ENCODE peak calls at places on chromosomes 2 and 18, in five cellular contexts. N is T follicular helper cell; G is iPS-NIHi11; M is astrocyte of the spinal cord; V is activated T-helper 1 cell treated with anti-CD3 and anti-CD28 coated beads, Interleukin-12 subunit alpha, Interleukin-12 subunit beta, Interleukin-2, Interleukin-4 antibody, amounts not matched to agents 30 ng/mL and 10 ng/mL and 1 ng/mL, durations not matched to agents 14 hours and 24 hours and 36 hours. X is an unnamed sample.

GRCh38 chr2:31151501-31151900 is 13.3 kb upstream of the GALNT14 start:
- DNase-seq in N (no peak), G (peak; percentile 20), M (no peak), V (no peak), X (peak; percentile 24)

GRCh38 chr18:39463986-39464385 is 1898.4 kb upstream of the CELF4 start:
- DNase-seq in N (no peak), G (no peak), M (peak; percentile 20), V (no peak), X (no peak)

GRCh38 chr2:176491172-176491904 is 222.1 kb downstream of the MTX2 start:
- DNase-seq in N (no peak), G (peak; percentile 23), M (peak; percentile 99), V (no peak), X (peak; percentile 99)

GRCh38 chr2:102273619-102274211 is 37.6 kb upstream of the IL1RL1 start:
- DNase-seq in N (no peak), G (no peak), M (peak; percentile 16), V (no peak), X (no peak)

GRCh38 chr2:42569883-42570282 is 1.5 kb downstream of the MTA3 start:
- DNase-seq in N (no peak), G (no peak), M (no peak), V (no peak), X (no peak)

GRCh38 chr2:26203091-26203490 is 30.2 kb downstream of the GAREM2 start:
- DNase-seq in N (no peak), G (no peak), M (no peak), V (no peak), X (no peak)

GRCh38 chr2:176891105-176891504 is 321.5 kb upstream of the HNRNPA3 start:
- DNase-seq in N (no peak), G (no peak), M (no peak), V (no peak), X (no peak)

GRCh38 chr18:3790702-3791101 is 340.7 kb downstream of the TGIF1 start:
- DNase-seq in N (no peak), G (no peak), M (peak; percentile 48), V (no peak), X (peak; percentile 73)

GRCh38 chr2:172431428-172431827 is 4.0 kb downstream of the ITGA6 start:
- DNase-seq in N (no peak), G (no peak), M (no peak), V (no peak), X (no peak)

GRCh38 chr18:29164993-29165599 is 988.2 kb upstream of the CDH2 start:
- DNase-seq in N (no peak), G (no peak), M (peak; percentile 89), V (no peak), X (peak; percentile 96)

GRCh38 chr18:26548144-26549102 is at the start of gene KCTD1:
- DNase-seq in N (peak; percentile 32), G (peak; percentile 86), M (peak; percentile 90), V (peak; percentile 67), X (peak; percentile 85)

GRCh38 chr2:153509133-153509532 is 30.6 kb upstream of the RPRM start:
- DNase-seq in N (no peak), G (peak; percentile 28), M (no peak), V (no peak), X (no peak)

GRCh38 chr2:9140570-9141378 is 65.8 kb upstream of the ASAP2 start:
- DNase-seq in N (no peak), G (no peak), M (no peak), V (no peak), X (no peak)

GRCh38 chr2:54581326-54582039 is 125.4 kb downstream of the SPTBN1 start:
- DNase-seq in N (no peak), G (no peak), M (no peak), V (no peak), X (no peak)

GRCh38 chr2:101231937-101232336 is 20.7 kb upstream of the CNOT11 start:
- DNase-seq in N (no peak), G (no peak), M (no peak), V (no peak), X (no peak)

GRCh38 chr18:62151068-62151771 is 35.6 kb downstream of the PIGN start:
- DNase-seq in N (no peak), G (no peak), M (no peak), V (no peak), X (no peak)

GRCh38 chr2:67923696-67924095 is 139.1 kb downstream of the C1D start:
- DNase-seq in N (no peak), G (no peak), M (no peak), V (no peak), X (peak; percentile 42)

GRCh38 chr18:55779461-55779710 is 191.4 kb upstream of the TCF4 start:
- DNase-seq in N (no peak), G (no peak), M (no peak), V (no peak), X (peak; percentile 68)

GRCh38 chr18:46672062-46672970 is 15.3 kb upstream of the LOXHD1 start:
- DNase-seq in N (no peak), G (no peak), M (peak; percentile 69), V (no peak), X (peak; percentile 88)

GRCh38 chr18:55650363-55650870 is 62.4 kb upstream of the TCF4 start:
- DNase-seq in N (no peak), G (no peak), M (no peak), V (no peak), X (peak; percentile 19)

GRCh38 chr18:73842795-73843394 is 304.7 kb downstream of the FBXO15 start:
- DNase-seq in N (peak; percentile 7), G (peak; percentile 68), M (peak; percentile 67), V (no peak), X (peak; percentile 34)

GRCh38 chr2:96875498-96876035 is 5.7 kb upstream of the SEMA4C start:
- DNase-seq in N (no peak), G (no peak), M (no peak), V (no peak), X (no peak)

GRCh38 chr2:240225116-240225515 is 84.7 kb upstream of the OTOS start:
- DNase-seq in N (no peak), G (no peak), M (no peak), V (no peak), X (no peak)

GRCh38 chr2:55054476-55054875 is 4.2 kb upstream of the RTN4 start:
- DNase-seq in N (no peak), G (no peak), M (no peak), V (no peak), X (no peak)

GRCh38 chr2:200262047-200262446 is 44.4 kb upstream of the SPATS2L start:
- DNase-seq in N (no peak), G (no peak), M (no peak), V (no peak), X (no peak)

GRCh38 chr18:67290421-67290820 is 226.1 kb downstream of the DSEL start:
- DNase-seq in N (no peak), G (no peak), M (no peak), V (no peak), X (no peak)

GRCh38 chr18:58682429-58683069 is 11.3 kb downstream of the MALT1 start:
- DNase-seq in N (no peak), G (no peak), M (peak; percentile 90), V (no peak), X (peak; percentile 97)

GRCh38 chr2:111678651-111679050 is 205.3 kb downstream of the ANAPC1 start:
- DNase-seq in N (no peak), G (no peak), M (peak; percentile 14), V (no peak), X (peak; percentile 31)

GRCh38 chr2:67854103-67854502 is 208.7 kb downstream of the C1D start:
- DNase-seq in N (no peak), G (no peak), M (no peak), V (no peak), X (peak; percentile 45)

GRCh38 chr2:234136461-234136860 is 86.0 kb downstream of the SPP2 start:
- DNase-seq in N (no peak), G (no peak), M (peak; percentile 20), V (no peak), X (peak; percentile 76)

GRCh38 chr2:16208241-16208797 is 268.0 kb downstream of the MYCN start:
- DNase-seq in N (no peak), G (no peak), M (no peak), V (no peak), X (no peak)

GRCh38 chr2:160473508-160474318 is 19.9 kb downstream of the RBMS1 start:
- DNase-seq in N (no peak), G (no peak), M (no peak), V (no peak), X (peak; percentile 17)

GRCh38 chr2:237298323-237299118 is 115.4 kb downstream of the COL6A3 start:
- DNase-seq in N (no peak), G (no peak), M (peak; percentile 76), V (no peak), X (peak; percentile 93)

GRCh38 chr18:49893036-49893435 is 79.7 kb upstream of the ACAA2 start:
- DNase-seq in N (no peak), G (no peak), M (no peak), V (no peak), X (peak; percentile 8)

GRCh38 chr2:44932564-44933392 is 8.7 kb upstream of the SIX3 start:
- DNase-seq in N (no peak), G (no peak), M (no peak), V (no peak), X (no peak)

GRCh38 chr2:189363559-189363958 is 77.7 kb upstream of the WDR75 start:
- DNase-seq in N (no peak), G (no peak), M (peak; percentile 51), V (no peak), X (peak; percentile 82)

GRCh38 chr2:5479265-5479928 is 212.8 kb upstream of the SOX11 start:
- DNase-seq in N (no peak), G (peak; percentile 51), M (no peak), V (no peak), X (no peak)

GRCh38 chr2:210440206-210440605 is 36.4 kb downstream of the LANCL1 start:
- DNase-seq in N (no peak), G (no peak), M (no peak), V (no peak), X (no peak)

GRCh38 chr2:98393354-98393753 is 47.1 kb downstream of the CNGA3 start:
- DNase-seq in N (no peak), G (no peak), M (no peak), V (no peak), X (no peak)